ENCODE peak calls at places on chromosome 3, in four cellular contexts. W is B cell, F is activated T-helper 1 cell treated with Interleukin-2 at 50 U/mL for 16 hours, P is T47D. O is an unnamed sample.

GRCh38 chr3:151483961-151484360 is 23.1 kb upstream of the IGSF10 start:
- DNase-seq in W (no peak), F (no peak), P (no peak), O (no peak)

GRCh38 chr3:128318275-128318920 is 148.3 kb downstream of the DNAJB8 start:
- DNase-seq in W (no peak), F (no peak), P (no peak), O (no peak)

GRCh38 chr3:74648102-74648501 is 33.6 kb upstream of the CNTN3 start:
- DNase-seq in W (no peak), F (no peak), P (no peak), O (no peak)

GRCh38 chr3:45985532-45986302 is 9.9 kb downstream of the FYCO1 start:
- DNase-seq in W (no peak), F (no peak), P (no peak), O (no peak)

GRCh38 chr3:64462203-64463120 is 225.3 kb downstream of the ADAMTS9 start:
- DNase-seq in W (no peak), F (no peak), P (no peak), O (no peak)

GRCh38 chr3:77460326-77460725 is 420.4 kb downstream of the ROBO2 start:
- DNase-seq in W (no peak), F (no peak), P (no peak), O (no peak)

GRCh38 chr3:45011756-45012441 is 14.2 kb upstream of the CLEC3B start:
- DNase-seq in W (peak), F (no peak), P (no peak), O (no peak)

GRCh38 chr3:53159415-53160135 is 1.4 kb upstream of the PRKCD start:
- DNase-seq in W (no peak), F (no peak), P (no peak), O (no peak)

GRCh38 chr3:139122221-139122581 is 77.5 kb upstream of the PRR23C start:
- DNase-seq in W (no peak), F (no peak), P (no peak), O (no peak)

GRCh38 chr3:119330858-119331257 is 36.7 kb downstream of the ARHGAP31 start:
- DNase-seq in W (no peak), F (no peak), P (no peak), O (no peak)

GRCh38 chr3:24299801-24300626 is 194.6 kb downstream of the THRB start:
- DNase-seq in W (no peak), F (no peak), P (peak), O (no peak)

GRCh38 chr3:197953881-197954280 is 3.9 kb downstream of the RPL35A start:
- DNase-seq in W (no peak), F (no peak), P (no peak), O (no peak)

GRCh38 chr3:10550705-10551104 is 45.3 kb upstream of the ATP2B2 start:
- DNase-seq in W (no peak), F (no peak), P (no peak), O (no peak)

GRCh38 chr3:13051066-13051465 is 22.2 kb downstream of the IQSEC1 start:
- DNase-seq in W (no peak), F (no peak), P (no peak), O (no peak)

GRCh38 chr3:130081371-130081881 is at the start of gene ALG1L2:
- DNase-seq in W (no peak), F (no peak), P (no peak), O (no peak)

GRCh38 chr3:144107923-144108322 is 136.3 kb downstream of the DIPK2A start:
- DNase-seq in W (no peak), F (no peak), P (no peak), O (no peak)

GRCh38 chr3:130576571-130577266 is 59.7 kb downstream of the COL6A6 start:
- DNase-seq in W (no peak), F (no peak), P (no peak), O (no peak)

GRCh38 chr3:26350853-26351252 is 271.7 kb upstream of the LRRC3B start:
- DNase-seq in W (no peak), F (no peak), P (no peak), O (no peak)

GRCh38 chr3:8556470-8556869 is 54.8 kb downstream of the LMCD1 start:
- DNase-seq in W (no peak), F (no peak), P (no peak), O (no peak)

GRCh38 chr3:32451049-32451659 is 51.5 kb downstream of the CMTM6 start:
- DNase-seq in W (no peak), F (no peak), P (no peak), O (no peak)

GRCh38 chr3:37696661-37697060 is 165.0 kb upstream of the CTDSPL start:
- DNase-seq in W (no peak), F (no peak), P (no peak), O (no peak)

GRCh38 chr3:14785207-14786155 is 33.3 kb upstream of the FGD5 start:
- DNase-seq in W (no peak), F (no peak), P (no peak), O (no peak)

GRCh38 chr3:72345237-72345878 is 502.9 kb downstream of the SHQ1 start:
- DNase-seq in W (no peak), F (no peak), P (no peak), O (no peak)

GRCh38 chr3:10286596-10287295 is 6.0 kb downstream of the GHRL start:
- DNase-seq in W (no peak), F (no peak), P (no peak), O (no peak)

GRCh38 chr3:5389057-5389456 is 201.6 kb downstream of the EDEM1 start:
- DNase-seq in W (no peak), F (no peak), P (peak), O (no peak)

GRCh38 chr3:185350841-185351240 is 12.1 kb upstream of the MAP3K13 start:
- DNase-seq in W (no peak), F (no peak), P (no peak), O (no peak)

GRCh38 chr3:57001356-57001755 is 59.1 kb upstream of the SPATA12 start:
- DNase-seq in W (no peak), F (no peak), P (no peak), O (no peak)

GRCh38 chr3:123883656-123884257 is 375 bp downstream of the MYLK start:
- DNase-seq in W (no peak), F (no peak), P (no peak), O (no peak)

GRCh38 chr3:14440531-14441239 is 38.3 kb downstream of the SLC6A6 start:
- DNase-seq in W (no peak), F (no peak), P (no peak), O (no peak)

GRCh38 chr3:154090116-154090420 is 31.1 kb upstream of the ARHGEF26 start:
- DNase-seq in W (no peak), F (no peak), P (no peak), O (no peak)

GRCh38 chr3:37729119-37729518 is 132.6 kb upstream of the CTDSPL start:
- DNase-seq in W (no peak), F (no peak), P (no peak), O (no peak)

GRCh38 chr3:10357592-10358308 is 36.8 kb upstream of the SEC13 start:
- DNase-seq in W (no peak), F (no peak), P (no peak), O (no peak)

GRCh38 chr3:56737001-56737400 is 53.9 kb upstream of the TASOR start:
- DNase-seq in W (no peak), F (no peak), P (no peak), O (no peak)

GRCh38 chr3:4926892-4927291 is 52.3 kb upstream of the BHLHE40 start:
- DNase-seq in W (no peak), F (no peak), P (no peak), O (no peak)

GRCh38 chr3:130974201-130974600 is 52.4 kb downstream of the ASTE1 start:
- DNase-seq in W (no peak), F (no peak), P (no peak), O (no peak)

GRCh38 chr3:23880703-23881339 is 36.0 kb downstream of the NKIRAS1 start:
- DNase-seq in W (no peak), F (no peak), P (no peak), O (no peak)